ENCODE peak calls at places on chromosomes 16 and 17, in six cellular contexts. V is WERI-Rb-1, C is H9, Q is T follicular helper cell, B is globus pallidus, S is hypothalamus. X is an unnamed sample.

GRCh38 chr16:28292731-28293588 is 635 bp downstream of the SBK1 start:
- DNase-seq in V (peak), S (peak), B (peak), C (peak), Q (no peak), X (peak)

GRCh38 chr16:11503566-11503965 is 83.2 kb downstream of the LITAF start:
- DNase-seq in Q (no peak), C (no peak), S (no peak), B (no peak), V (no peak), X (no peak)

GRCh38 chr17:45954914-45955313 is 44.1 kb upstream of the STH start:
- DNase-seq in V (no peak), Q (no peak), B (no peak), C (no peak), S (no peak), X (no peak)

GRCh38 chr16:9351440-9351839 is 260.0 kb downstream of the HAPSTR1 start:
- DNase-seq in C (no peak), B (no peak), Q (no peak), V (no peak), S (no peak), X (no peak)

GRCh38 chr16:3945751-3946603 is 65.5 kb upstream of the CREBBP start:
- DNase-seq in V (no peak), Q (no peak), B (no peak), C (no peak), S (no peak), X (peak)

GRCh38 chr16:57092786-57093301 is 461 bp downstream of the CPNE2 start:
- DNase-seq in V (peak), Q (peak), S (peak), C (peak), B (no peak), X (peak)

GRCh38 chr17:42179911-42180410 is 981 bp downstream of the KCNH4 start:
- DNase-seq in Q (no peak), B (no peak), V (no peak), S (no peak), C (peak), X (no peak)

GRCh38 chr17:80461527-80462166 is 14.8 kb downstream of the NPTX1 start:
- DNase-seq in V (no peak), Q (no peak), S (no peak), C (peak), B (no peak), X (no peak)

GRCh38 chr16:14321542-14321941 is 250.4 kb downstream of the MRTFB start:
- DNase-seq in S (no peak), V (no peak), Q (no peak), C (no peak), B (no peak), X (no peak)

GRCh38 chr16:27315333-27316037 is 1.7 kb downstream of the IL4R start:
- DNase-seq in B (no peak), V (no peak), S (no peak), C (peak), Q (no peak), X (peak)

GRCh38 chr17:32519769-32520701 is 33.2 kb downstream of the CDK5R1 start:
- DNase-seq in B (no peak), Q (peak), S (peak), C (peak), V (peak), X (peak)

GRCh38 chr16:57061084-57061905 is 31.1 kb upstream of the CPNE2 start:
- DNase-seq in S (peak), V (peak), Q (no peak), C (no peak), B (no peak), X (no peak)

GRCh38 chr16:2673066-2673999 is 9.0 kb upstream of the KCTD5 start:
- DNase-seq in C (peak), B (peak), V (peak), S (peak), Q (peak), X (peak)

GRCh38 chr16:23903001-23903414 is 67.2 kb downstream of the PRKCB start:
- DNase-seq in V (no peak), B (no peak), Q (no peak), C (no peak), S (no peak), X (no peak)

GRCh38 chr17:82775033-82775823 is 23.4 kb downstream of the TBCD start:
- DNase-seq in S (peak), B (no peak), Q (no peak), C (peak), V (peak), X (peak)

GRCh38 chr16:56862776-56863175 is 2.2 kb upstream of the SLC12A3 start:
- DNase-seq in B (no peak), C (no peak), V (no peak), Q (no peak), S (no peak), X (no peak)

GRCh38 chr17:34671191-34671590 is 91.8 kb downstream of the TMEM132E start:
- DNase-seq in B (no peak), C (no peak), V (no peak), S (no peak), Q (no peak), X (no peak)

GRCh38 chr17:2947588-2947950 is 115.8 kb downstream of the OR1D5 start:
- DNase-seq in B (no peak), C (no peak), Q (no peak), V (no peak), S (no peak), X (no peak)

GRCh38 chr16:67481561-67482259 is 753 bp upstream of the ATP6V0D1 start:
- DNase-seq in S (no peak), B (no peak), C (no peak), Q (peak), V (peak), X (peak)

GRCh38 chr17:8964801-8965393 is 610 bp downstream of the PIK3R5 start:
- DNase-seq in V (no peak), Q (no peak), B (no peak), C (peak), S (no peak), X (peak)

GRCh38 chr17:48045270-48046001 is 2.7 kb upstream of the NFE2L1 start:
- DNase-seq in S (no peak), Q (no peak), B (no peak), V (peak), C (no peak), X (peak)

GRCh38 chr17:40086150-40087044 is 14.0 kb downstream of the NR1D1 start:
- DNase-seq in C (peak), Q (peak), B (no peak), V (peak), S (peak), X (peak)

GRCh38 chr17:29807520-29808361 is 122.3 kb downstream of the SSH2 start:
- DNase-seq in V (peak), C (peak), B (peak), Q (peak), S (peak), X (peak)

GRCh38 chr16:77759821-77760220 is 28.5 kb upstream of the VAT1L start:
- DNase-seq in C (no peak), Q (no peak), S (no peak), B (no peak), V (no peak), X (no peak)

GRCh38 chr16:55044366-55044975 is 113.8 kb downstream of the IRX5 start:
- DNase-seq in B (no peak), S (no peak), Q (no peak), C (no peak), V (no peak), X (no peak)

GRCh38 chr16:85392756-85393673 is 220.1 kb upstream of the GSE1 start:
- DNase-seq in B (no peak), C (no peak), Q (no peak), S (no peak), V (peak), X (peak)

GRCh38 chr17:56679148-56679766 is 85.8 kb downstream of the NOG start:
- DNase-seq in C (no peak), Q (no peak), S (no peak), V (no peak), B (peak), X (no peak)

GRCh38 chr17:74601944-74602572 is 10.0 kb upstream of the CD300LD start:
- DNase-seq in S (peak), Q (no peak), C (peak), V (peak), B (no peak), X (no peak)